ENCODE peak calls at places on chromosome 21, in five cellular contexts. V is NCI-H1436, U is lower lobe of right lung, W is germinal center, L is RWPE1. Q is an unnamed sample.

GRCh38 chr21:24290151-24290833 is 1317.0 kb downstream of the MRPL39 start:
- DNase-seq in V (peak; percentile 74), U (no peak), W (no peak), L (no peak), Q (peak; percentile 10)

GRCh38 chr21:25039461-25040380 is 567.6 kb downstream of the MRPL39 start:
- DNase-seq in V (peak; percentile 62), U (no peak), W (peak; percentile 8), L (no peak), Q (peak; percentile 12)

GRCh38 chr21:42461881-42462877 is 33.8 kb downstream of the RSPH1 start:
- DNase-seq in V (peak; percentile 60), U (no peak), W (peak; percentile 31), L (no peak), Q (no peak)

GRCh38 chr21:37059181-37059580 is 13.7 kb downstream of the PIGP start:
- DNase-seq in V (no peak), U (no peak), W (no peak), L (no peak), Q (no peak)

GRCh38 chr21:33813832-33814231 is 101.8 kb downstream of the ATP5PO start:
- DNase-seq in V (no peak), U (no peak), W (no peak), L (no peak), Q (no peak)

GRCh38 chr21:44871576-44872265 is 1.8 kb downstream of the PTTG1IP start:
- DNase-seq in V (no peak), U (no peak), W (no peak), L (peak; percentile 86), Q (peak; percentile 68)

GRCh38 chr21:42578034-42578433 is 64.4 kb downstream of the SLC37A1 start:
- DNase-seq in V (no peak), U (peak; percentile 33), W (no peak), L (no peak), Q (no peak)

GRCh38 chr21:44919913-44920693 is 596 bp downstream of the ITGB2 start:
- DNase-seq in V (no peak), U (peak; percentile 42), W (no peak), L (no peak), Q (no peak)

GRCh38 chr21:45617021-45617930 is 26.2 kb upstream of the PCBP3 start:
- DNase-seq in V (no peak), U (no peak), W (no peak), L (no peak), Q (no peak)

GRCh38 chr21:26469789-26470188 is 103.3 kb downstream of the CYYR1 start:
- DNase-seq in V (no peak), U (no peak), W (no peak), L (peak; percentile 53), Q (peak; percentile 79)

GRCh38 chr21:41631564-41632461 is 123.9 kb upstream of the TMPRSS2 start:
- DNase-seq in V (no peak), U (peak; percentile 75), W (no peak), L (peak; percentile 78), Q (peak; percentile 85)

GRCh38 chr21:44944596-44944995 is 4.8 kb downstream of the SLX9 start:
- DNase-seq in V (no peak), U (no peak), W (no peak), L (no peak), Q (no peak)

GRCh38 chr21:43939443-43940328 is 72.4 kb upstream of the TRAPPC10 start:
- DNase-seq in V (no peak), U (no peak), W (no peak), L (no peak), Q (no peak)

GRCh38 chr21:37087188-37087587 is 14.1 kb downstream of the TTC3 start:
- DNase-seq in V (peak; percentile 45), U (no peak), W (no peak), L (no peak), Q (peak; percentile 58)

GRCh38 chr21:43608225-43608624 is 51.1 kb downstream of the HSF2BP start:
- DNase-seq in V (no peak), U (no peak), W (no peak), L (no peak), Q (peak; percentile 94)

GRCh38 chr21:27036736-27037301 is 69.9 kb upstream of the ADAMTS5 start:
- DNase-seq in V (no peak), U (no peak), W (no peak), L (no peak), Q (no peak)

GRCh38 chr21:34306246-34306645 is 57.6 kb upstream of the KCNE2 start:
- DNase-seq in V (no peak), U (no peak), W (no peak), L (no peak), Q (no peak)

GRCh38 chr21:16193758-16194606 is 464.2 kb downstream of the USP25 start:
- DNase-seq in V (no peak), U (peak; percentile 61), W (no peak), L (peak; percentile 11), Q (peak; percentile 89)

GRCh38 chr21:24204641-24205040 is 1402.6 kb downstream of the MRPL39 start:
- DNase-seq in V (no peak), U (no peak), W (no peak), L (no peak), Q (no peak)

GRCh38 chr21:32806810-32807386 is 35.3 kb upstream of the PAXBP1 start:
- DNase-seq in V (no peak), U (no peak), W (no peak), L (no peak), Q (no peak)

GRCh38 chr21:31596055-31596454 is 63.4 kb upstream of the SOD1 start:
- DNase-seq in V (no peak), U (no peak), W (no peak), L (no peak), Q (no peak)

Q was measured in foreskin keratinocyte.